ENCODE peak calls at places on chromosomes 3 and 15, in five cellular contexts. S is activated T-cell treated with anti-CD3 and anti-CD28 coated beads for 24 hours; I is stimulated activated CD8-positive, alpha-beta memory T cell treated with anti-CD3 and anti-CD28 coated beads, Interleukin-7, amount 100 ng/mL, for 1 hour; F is ELF-1; Z is coronary artery. P is an unnamed sample.

GRCh38 chr15:78739996-78740903 is 71.0 kb downstream of the ADAMTS7 start:
- DNase-seq in I (no peak), S (no peak), Z (peak), F (peak), P (peak)

GRCh38 chr15:47718474-47719440 is 1.5 kb downstream of the SEMA6D start:
- DNase-seq in S (no peak), F (peak), Z (no peak), I (no peak), P (peak)

GRCh38 chr15:68674975-68675374 is 96.2 kb downstream of the CORO2B start:
- DNase-seq in S (no peak), Z (peak), F (no peak), I (no peak), P (peak)

GRCh38 chr3:46908294-46908985 is 30.9 kb downstream of the PTH1R start:
- DNase-seq in F (no peak), S (no peak), I (no peak), Z (no peak), P (no peak)

GRCh38 chr3:57706462-57706861 is 13.6 kb upstream of the DENND6A start:
- DNase-seq in Z (no peak), S (no peak), I (no peak), F (no peak), P (no peak)

GRCh38 chr15:28128036-28128435 is 28.9 kb upstream of the OCA2 start:
- DNase-seq in I (no peak), S (no peak), F (no peak), Z (no peak), P (peak)

GRCh38 chr15:89531796-89532537 is 35.6 kb upstream of the RHCG start:
- DNase-seq in I (no peak), F (peak), Z (no peak), S (no peak), P (no peak)

GRCh38 chr3:2579206-2579605 is 480.5 kb downstream of the CNTN4 start:
- DNase-seq in S (no peak), Z (no peak), I (no peak), F (no peak), P (no peak)

GRCh38 chr3:129422897-129423296 is 5.5 kb downstream of the EFCAB12 start:
- DNase-seq in S (no peak), Z (no peak), F (no peak), I (no peak), P (no peak)

GRCh38 chr3:23811117-23811487 is 5.3 kb downstream of the UBE2E1 start:
- DNase-seq in S (no peak), Z (no peak), I (no peak), F (peak), P (no peak)

GRCh38 chr3:108780235-108780634 is 23.0 kb upstream of the RETNLB start:
- DNase-seq in F (no peak), I (no peak), S (no peak), Z (no peak), P (peak)

GRCh38 chr15:67067161-67067853 is 1.9 kb downstream of the SMAD3 start:
- DNase-seq in F (peak), Z (no peak), S (no peak), I (no peak), P (peak)

GRCh38 chr15:52733696-52734255 is 54.6 kb upstream of the ATOSA start:
- DNase-seq in I (no peak), S (no peak), F (no peak), Z (no peak), P (peak)

GRCh38 chr15:70094690-70095311 is 2.9 kb downstream of the TLE3 start:
- DNase-seq in Z (no peak), I (no peak), F (no peak), S (no peak), P (no peak)

GRCh38 chr3:26202169-26202568 is 412.3 kb downstream of the OXSM start:
- DNase-seq in F (no peak), Z (no peak), I (no peak), S (no peak), P (peak)

GRCh38 chr15:48040166-48040817 is 80.5 kb upstream of the SLC24A5 start:
- DNase-seq in I (no peak), Z (no peak), S (no peak), F (peak), P (no peak)

GRCh38 chr15:40277472-40277871 is 5.4 kb downstream of the ANKRD63 start:
- DNase-seq in F (no peak), I (no peak), Z (no peak), S (no peak), P (no peak)

GRCh38 chr3:171181907-171182690 is 155.6 kb upstream of the SLC2A2 start:
- DNase-seq in S (no peak), I (no peak), Z (no peak), F (no peak), P (no peak)